ENCODE peak calls at places on chromosomes 13 and 19, in four cellular contexts. Y, M, Z and S are unnamed samples.
A peak's percentile ranks its signal among the peaks of the same experiment; 100 is the strongest.

GRCh38 chr19:43957891-43958290 is 6.9 kb downstream of the ZNF221 start:
- DNase-seq in M (no peak), Z (peak; percentile 9), Y (no peak), S (no peak)

GRCh38 chr13:44713793-44714469 is 137.8 kb upstream of the TSC22D1 start:
- DNase-seq in M (peak; percentile 95), Y (no peak), Z (peak; percentile 26), S (peak; percentile 93)

GRCh38 chr19:50952890-50953289 is at the start of gene KLK5:
- DNase-seq in Y (no peak), Z (no peak), M (no peak), S (peak; percentile 87)

GRCh38 chr19:45150731-45151725 is 9.8 kb downstream of the NKPD1 start:
- DNase-seq in Z (no peak), M (no peak), Y (no peak), S (peak; percentile 63)

GRCh38 chr19:10654610-10655456 is 687 bp downstream of the ILF3 start:
- DNase-seq in M (no peak), Z (peak; percentile 75), Y (peak; percentile 89), S (no peak)

GRCh38 chr19:45305421-45305820 is 17.3 kb downstream of the CKM start:
- DNase-seq in Z (no peak), M (no peak), Y (no peak), S (no peak)

GRCh38 chr13:85366759-85367417 is 432.3 kb downstream of the SLITRK6 start:
- DNase-seq in Y (no peak), M (no peak), Z (no peak), S (no peak)

GRCh38 chr13:41130356-41130755 is 2.2 kb downstream of the KBTBD6 start:
- DNase-seq in Y (no peak), M (no peak), Z (no peak), S (no peak)

GRCh38 chr13:106349080-106349841 is 186.2 kb downstream of the EFNB2 start:
- DNase-seq in M (peak; percentile 50), Y (peak; percentile 57), Z (peak; percentile 61), S (peak; percentile 91)

GRCh38 chr19:1239796-1240737 is 1.5 kb upstream of the ATP5F1D start:
- DNase-seq in Y (peak; percentile 95), M (no peak), Z (peak; percentile 98), S (peak; percentile 43)

GRCh38 chr13:40439928-40440327 is 226.5 kb downstream of the FOXO1 start:
- DNase-seq in M (no peak), Z (no peak), Y (no peak), S (no peak)

GRCh38 chr19:7326105-7326877 is 22.4 kb upstream of the ARHGEF18 start:
- DNase-seq in Z (peak; percentile 30), Y (peak; percentile 90), M (peak; percentile 2), S (no peak)

GRCh38 chr19:7333198-7334118 is 15.3 kb upstream of the ARHGEF18 start:
- DNase-seq in Y (no peak), M (no peak), Z (no peak), S (no peak)

GRCh38 chr19:7331446-7331845 is 17.3 kb upstream of the ARHGEF18 start:
- DNase-seq in Z (no peak), M (no peak), Y (no peak), S (no peak)

GRCh38 chr19:7327802-7328201 is 20.9 kb upstream of the ARHGEF18 start:
- DNase-seq in Y (no peak), Z (no peak), M (no peak), S (no peak)

DNA sequence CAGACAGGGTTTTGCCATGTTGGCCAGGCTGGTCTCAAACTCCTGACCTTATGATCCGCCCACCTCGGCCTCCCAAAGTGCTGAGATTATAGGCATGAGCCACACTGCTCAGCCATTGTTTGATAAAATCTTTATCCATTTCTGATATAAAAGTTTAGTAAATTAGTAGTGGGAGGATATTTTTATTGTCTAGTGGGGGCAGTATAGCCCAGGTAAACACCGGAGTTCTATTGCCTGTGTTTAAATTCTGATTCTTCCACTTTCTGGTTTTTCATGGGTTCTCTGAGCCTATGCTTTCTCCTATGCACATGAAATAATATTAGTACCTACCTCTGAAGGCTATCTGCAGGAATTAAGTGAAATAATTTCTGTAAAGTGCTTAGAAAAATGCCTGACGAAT is 20.1 kb upstream of the ARHGEF18 start:
- DNase-seq in Z (no peak), M (no peak), Y (no peak), S (no peak)
- TF ChIP-seq CTCF in Z (no peak), M (no peak), Y (no peak), S (no peak)

GRCh38 chr19:55487884-55488687 is at the start of gene SSC5D:
- DNase-seq in Y (peak; percentile 75), M (no peak), Z (no peak), S (no peak)

GRCh38 chr19:55486971-55487883 is 1.0 kb upstream of the SSC5D start:
- DNase-seq in M (peak; percentile 23), Z (peak; percentile 84), Y (peak; percentile 59), S (peak; percentile 65)

GRCh38 chr19:55490478-55491436 is 2.5 kb downstream of the SSC5D start:
- DNase-seq in Y (no peak), M (no peak), Z (no peak), S (no peak)

GRCh38 chr19:55489711-55490477 is 1.7 kb downstream of the SSC5D start:
- DNase-seq in Z (no peak), Y (no peak), M (no peak), S (no peak)

DNA sequence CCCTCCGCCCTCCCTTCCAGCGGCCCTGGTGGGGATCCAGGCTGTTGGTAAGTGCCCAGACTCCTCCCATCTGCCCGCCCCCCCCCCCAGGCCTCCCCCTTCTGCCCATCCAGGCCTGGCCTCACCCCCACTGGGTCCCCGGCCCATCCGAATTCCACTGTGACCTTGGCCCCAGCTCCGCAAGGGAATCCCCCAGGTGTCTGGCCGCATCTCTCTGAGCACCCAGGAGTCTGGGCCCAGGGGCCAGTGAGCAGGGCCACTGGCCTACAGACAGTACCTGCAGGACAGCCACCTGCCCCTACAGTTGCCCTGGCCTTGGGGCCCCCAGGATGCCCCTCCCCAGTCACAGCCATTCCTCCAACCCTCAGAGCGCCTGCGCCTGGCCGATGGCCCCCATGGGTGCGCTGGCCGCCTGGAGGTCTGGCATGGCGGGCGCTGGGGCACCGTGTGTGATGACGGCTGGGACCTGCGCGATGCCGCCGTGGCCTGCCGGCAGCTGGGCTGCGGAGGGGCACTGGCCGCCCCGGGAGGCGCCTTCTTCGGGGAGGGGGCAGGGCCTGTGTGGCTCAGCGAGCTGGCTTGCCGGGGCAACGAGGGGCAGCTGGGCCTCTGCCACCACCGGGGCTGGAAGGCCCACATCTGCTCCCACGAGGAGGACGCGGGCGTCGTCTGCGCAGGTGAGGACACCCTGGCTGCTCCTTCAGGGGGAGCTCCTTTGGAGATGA is 912 bp downstream of the SSC5D start:
- DNase-seq in Z (no peak), Y (no peak), M (no peak), S (no peak)
- H3K4me2 ChIP-seq in Z (no peak overlapping the region), Y (peak overlapping the region; percentile 53), M (no peak overlapping the region), S (no peak overlapping the region)

GRCh38 chr19:49437231-49437630 is 4.1 kb downstream of the SLC17A7 start:
- DNase-seq in Y (no peak), M (no peak), Z (no peak), S (no peak)

GRCh38 chr19:49440439-49441209 is 703 bp downstream of the SLC17A7 start:
- DNase-seq in M (no peak), Z (no peak), Y (no peak), S (no peak)

GRCh38 chr19:49436381-49437017 is 4.8 kb downstream of the SLC17A7 start:
- DNase-seq in M (no peak), Y (peak; percentile 100), Z (peak; percentile 51), S (no peak)

GRCh38 chr19:49439841-49440240 is 1.5 kb downstream of the SLC17A7 start:
- DNase-seq in Z (no peak), Y (no peak), M (no peak), S (no peak)

DNA sequence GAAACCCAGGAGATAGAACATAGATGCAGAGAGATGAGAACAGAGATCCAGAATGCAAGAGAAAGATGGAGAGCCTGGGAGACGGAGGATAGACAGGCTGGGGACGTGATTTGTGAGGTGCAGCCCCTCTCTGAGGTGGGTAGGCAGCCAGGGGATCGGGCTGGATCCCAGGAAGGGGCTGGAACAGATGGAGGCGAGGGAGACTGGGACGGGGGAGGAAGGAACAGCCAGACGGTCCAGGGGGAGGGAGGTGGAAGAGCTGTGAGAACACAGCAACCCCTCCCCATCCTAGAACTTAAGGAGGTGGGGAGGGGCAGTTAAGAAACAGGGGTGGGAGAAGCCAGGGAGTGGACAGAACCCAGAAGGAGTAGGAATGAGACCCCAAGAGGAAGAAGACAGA is 3.1 kb downstream of the SLC17A7 start:
- DNase-seq in M (no peak), Z (no peak), Y (no peak), S (no peak)
- TF ChIP-seq EZH2 in M (no peak), Z (no peak), Y (no peak), S (no peak)

GRCh38 chr19:12885749-12886706 is 973 bp downstream of the KLF1 start:
- DNase-seq in M (no peak), Z (no peak), Y (peak; percentile 62), S (no peak)
- TF ChIP-seq CTCF in M (no peak), Z (no peak), Y (no peak), S (peak; percentile 22)